ENCODE peak calls at places on chromosomes 16 and 17, in six cellular contexts. P is NCI-H1694 treated with DMSO at 0.1 percent for 48 hours; C is activated T-helper 1 cell treated with Interleukin-2 at 50 U/mL for 16 hours; J is naive thymus-derived CD4-positive, alpha-beta T cell; T is HuH-7; D is kidney epithelial cell. H is an unnamed sample.
A peak's percentile ranks its signal among the peaks of the same experiment; 100 is the strongest.

GRCh38 chr17:61179316-61179715 is 220.3 kb upstream of the TBX2 start:
- DNase-seq in P (no peak), D (no peak), J (no peak), T (peak; percentile 52), C (no peak), H (no peak)

GRCh38 chr17:604719-605118 is 109.9 kb downstream of the VPS53 start:
- DNase-seq in C (no peak), J (no peak), P (no peak), D (no peak), T (no peak), H (no peak)

GRCh38 chr16:73692861-73693260 is 603.8 kb upstream of the PSMD7 start:
- DNase-seq in P (no peak), T (no peak), D (no peak), C (no peak), J (no peak), H (no peak)

GRCh38 chr16:3056336-3057180 is 8.9 kb upstream of the IL32 start:
- DNase-seq in J (no peak), D (no peak), T (no peak), C (no peak), P (no peak), H (no peak)

GRCh38 chr17:63423963-63424362 is 22.1 kb downstream of the CYB561 start:
- DNase-seq in T (no peak), J (no peak), P (no peak), D (no peak), C (no peak), H (no peak)

GRCh38 chr17:77392376-77393273 is 251.9 kb downstream of the SEC14L1 start:
- DNase-seq in P (no peak), J (no peak), T (peak; percentile 81), C (no peak), D (no peak), H (no peak)

GRCh38 chr16:49589721-49590120 is 216.1 kb downstream of the C16orf78 start:
- DNase-seq in P (no peak), T (no peak), D (no peak), C (no peak), J (no peak), H (no peak)

GRCh38 chr17:53061446-53061845 is 761.3 kb upstream of the KIF2B start:
- DNase-seq in D (peak; percentile 31), J (no peak), P (no peak), T (no peak), C (no peak), H (no peak)

GRCh38 chr17:43832976-43833829 is at the start of gene MPP3:
- DNase-seq in T (peak; percentile 88), C (peak; percentile 38), D (no peak), J (peak; percentile 45), P (peak; percentile 33), H (peak; percentile 47)

GRCh38 chr16:3157229-3158013 is 22.6 kb downstream of the ZNF213 start:
- DNase-seq in P (peak; percentile 86), C (no peak), J (no peak), T (no peak), D (peak; percentile 63), H (peak; percentile 41)

GRCh38 chr16:83917152-83918120 is 18.5 kb downstream of the MLYCD start:
- DNase-seq in D (no peak), J (no peak), P (no peak), C (no peak), T (no peak), H (no peak)

GRCh38 chr17:81114694-81115093 is 50.6 kb upstream of the PVALEF start:
- DNase-seq in T (no peak), D (no peak), C (no peak), P (no peak), J (no peak), H (no peak)

GRCh38 chr17:78391843-78392242 is 13.4 kb downstream of the PGS1 start:
- DNase-seq in P (no peak), J (no peak), C (no peak), T (no peak), D (no peak), H (no peak)

GRCh38 chr16:86578056-86578455 is 293 bp upstream of the FOXL1 start:
- DNase-seq in C (no peak), D (no peak), P (no peak), T (no peak), J (no peak), H (no peak)

GRCh38 chr17:41813699-41814124 is 908 bp downstream of the FKBP10 start:
- DNase-seq in P (no peak), C (no peak), T (no peak), J (no peak), D (no peak), H (no peak)

GRCh38 chr17:64327201-64327930 is 63.3 kb downstream of the PECAM1 start:
- DNase-seq in D (no peak), C (no peak), J (no peak), P (no peak), T (no peak), H (no peak)

GRCh38 chr17:75776399-75777242 is 8.0 kb upstream of the UNK start:
- DNase-seq in D (no peak), P (no peak), J (peak; percentile 46), T (no peak), C (no peak), H (peak; percentile 61)

GRCh38 chr17:65634533-65634932 is 73.1 kb upstream of the AXIN2 start:
- DNase-seq in D (no peak), C (no peak), J (no peak), T (no peak), P (no peak), H (no peak)

GRCh38 chr17:77247048-77247541 is 106.3 kb downstream of the SEC14L1 start:
- DNase-seq in J (peak; percentile 77), T (peak; percentile 96), D (no peak), P (peak; percentile 77), C (peak; percentile 76), H (peak; percentile 84)

GRCh38 chr17:13346081-13346533 is 255.6 kb downstream of the HS3ST3A1 start:
- DNase-seq in C (no peak), D (peak; percentile 89), J (no peak), P (no peak), T (no peak), H (no peak)

GRCh38 chr17:45403906-45404490 is 28.7 kb downstream of the ARHGAP27 start:
- DNase-seq in C (no peak), J (no peak), D (no peak), P (no peak), T (no peak), H (no peak)

GRCh38 chr16:77610496-77610895 is 111.8 kb upstream of the NUDT7 start:
- DNase-seq in D (no peak), J (no peak), C (no peak), T (no peak), P (no peak), H (no peak)

GRCh38 chr17:7435676-7436555 is 681 bp downstream of the TMEM102 start:
- DNase-seq in P (peak; percentile 45), T (peak; percentile 40), C (peak; percentile 44), J (no peak), D (no peak), H (peak; percentile 66)

GRCh38 chr16:21574372-21574771 is 25.0 kb upstream of the METTL9 start:
- DNase-seq in T (no peak), D (no peak), P (no peak), J (no peak), C (no peak), H (no peak)

GRCh38 chr16:86107190-86107589 is 208.2 kb downstream of the IRF8 start:
- DNase-seq in P (no peak), T (no peak), C (no peak), J (no peak), D (no peak), H (no peak)

GRCh38 chr17:76376318-76377133 is 7.9 kb upstream of the SPHK1 start:
- DNase-seq in T (peak; percentile 80), D (no peak), C (no peak), P (no peak), J (no peak), H (no peak)

GRCh38 chr16:3509470-3509928 is 8.7 kb downstream of the CLUAP1 start:
- DNase-seq in D (no peak), T (no peak), C (peak; percentile 72), J (peak; percentile 84), P (no peak), H (peak; percentile 83)

GRCh38 chr17:40430272-40431230 is 12.7 kb upstream of the IGFBP4 start:
- DNase-seq in D (no peak), P (no peak), T (no peak), C (no peak), J (no peak), H (no peak)

GRCh38 chr17:7839890-7840260 is 5.9 kb downstream of the KDM6B start:
- DNase-seq in P (peak; percentile 25), T (no peak), C (no peak), J (peak; percentile 42), D (no peak), H (no peak)